ENCODE peak calls at places on chromosome 20, in five cellular contexts. One of them, this sample, is unnamed.

GRCh38 chr20:63028461-63028921 is 21.7 kb upstream of the BHLHE23 start:
- DNase-seq in neural progenitor cell: peak; percentile 23
- DNase-seq in GM23248: no peak
- DNase-seq in astrocyte: no peak
- DNase-seq in keratinocyte: no peak
- DNase-seq in this sample: no peak

GRCh38 chr20:31712112-31712553 is 10.5 kb downstream of the BCL2L1 start:
- DNase-seq in neural progenitor cell: peak; percentile 72
- DNase-seq in GM23248: no peak
- DNase-seq in astrocyte: no peak
- DNase-seq in keratinocyte: no peak
- DNase-seq in this sample: peak; percentile 43

GRCh38 chr20:62918830-62919229 is 7.5 kb downstream of the DIDO1 start:
- DNase-seq in neural progenitor cell: no peak
- DNase-seq in GM23248: no peak
- DNase-seq in astrocyte: no peak
- DNase-seq in keratinocyte: no peak
- DNase-seq in this sample: no peak

GRCh38 chr20:8964944-8965562 is 103.8 kb upstream of the PLCB4 start:
- DNase-seq in neural progenitor cell: no peak
- DNase-seq in GM23248: no peak
- DNase-seq in astrocyte: no peak
- DNase-seq in keratinocyte: no peak
- DNase-seq in this sample: peak; percentile 51

GRCh38 chr20:33769032-33769431 is 37.2 kb downstream of the ZNF341 start:
- DNase-seq in neural progenitor cell: no peak
- DNase-seq in GM23248: no peak
- DNase-seq in astrocyte: no peak
- DNase-seq in keratinocyte: no peak
- DNase-seq in this sample: no peak

GRCh38 chr20:8431538-8432434 is 299.7 kb downstream of the PLCB1 start:
- DNase-seq in neural progenitor cell: peak; percentile 9
- DNase-seq in GM23248: no peak
- DNase-seq in astrocyte: no peak
- DNase-seq in keratinocyte: no peak
- DNase-seq in this sample: no peak

GRCh38 chr20:47453167-47453782 is 48.4 kb upstream of the NCOA3 start:
- DNase-seq in neural progenitor cell: no peak
- DNase-seq in GM23248: peak; percentile 90
- DNase-seq in astrocyte: peak; percentile 86
- DNase-seq in keratinocyte: peak; percentile 87
- DNase-seq in this sample: peak; percentile 96

GRCh38 chr20:14142964-14143627 is 147.8 kb downstream of the MACROD2 start:
- DNase-seq in neural progenitor cell: no peak
- DNase-seq in GM23248: peak; percentile 64
- DNase-seq in astrocyte: peak; percentile 66
- DNase-seq in keratinocyte: no peak
- DNase-seq in this sample: no peak

GRCh38 chr20:45445805-45446562 is 23.6 kb upstream of the WFDC2 start:
- DNase-seq in neural progenitor cell: peak; percentile 32
- DNase-seq in GM23248: peak; percentile 45
- DNase-seq in astrocyte: no peak
- DNase-seq in keratinocyte: no peak
- DNase-seq in this sample: peak; percentile 76

GRCh38 chr20:6311841-6312655 is 189.2 kb upstream of the FERMT1 start:
- DNase-seq in neural progenitor cell: no peak
- DNase-seq in GM23248: no peak
- DNase-seq in astrocyte: no peak
- DNase-seq in keratinocyte: peak; percentile 95
- DNase-seq in this sample: peak; percentile 29

GRCh38 chr20:6756961-6757595 is 10.4 kb upstream of the BMP2 start:
- DNase-seq in neural progenitor cell: no peak
- DNase-seq in GM23248: no peak
- DNase-seq in astrocyte: no peak
- DNase-seq in keratinocyte: no peak
- DNase-seq in this sample: no peak

GRCh38 chr20:51184289-51184688 is 161.4 kb upstream of the KCNG1 start:
- DNase-seq in neural progenitor cell: peak; percentile 16
- DNase-seq in GM23248: peak; percentile 65
- DNase-seq in astrocyte: peak; percentile 42
- DNase-seq in keratinocyte: no peak
- DNase-seq in this sample: no peak

GRCh38 chr20:32019156-32019510 is 8.9 kb downstream of the CCM2L start:
- DNase-seq in neural progenitor cell: peak; percentile 82
- DNase-seq in GM23248: peak; percentile 26
- DNase-seq in astrocyte: no peak
- DNase-seq in keratinocyte: no peak
- DNase-seq in this sample: no peak

GRCh38 chr20:20637998-20638397 is 74.4 kb downstream of the RALGAPA2 start:
- DNase-seq in neural progenitor cell: no peak
- DNase-seq in GM23248: no peak
- DNase-seq in astrocyte: no peak
- DNase-seq in keratinocyte: no peak
- DNase-seq in this sample: no peak

GRCh38 chr20:20697325-20697845 is 15.1 kb downstream of the RALGAPA2 start:
- DNase-seq in neural progenitor cell: no peak
- DNase-seq in GM23248: no peak
- DNase-seq in astrocyte: no peak
- DNase-seq in keratinocyte: no peak
- DNase-seq in this sample: no peak

GRCh38 chr20:48659888-48660287 is 167.9 kb downstream of the PREX1 start:
- DNase-seq in neural progenitor cell: no peak
- DNase-seq in GM23248: no peak
- DNase-seq in astrocyte: no peak
- DNase-seq in keratinocyte: no peak
- DNase-seq in this sample: no peak

GRCh38 chr20:48531505-48531904 is 296.3 kb downstream of the PREX1 start:
- DNase-seq in neural progenitor cell: no peak
- DNase-seq in GM23248: no peak
- DNase-seq in astrocyte: peak; percentile 53
- DNase-seq in keratinocyte: no peak
- DNase-seq in this sample: no peak

GRCh38 chr20:41469868-41470267 is 103.2 kb upstream of the EMILIN3 start:
- DNase-seq in neural progenitor cell: no peak
- DNase-seq in GM23248: peak; percentile 35
- DNase-seq in astrocyte: no peak
- DNase-seq in keratinocyte: no peak
- DNase-seq in this sample: no peak

GRCh38 chr20:61234224-61234623 is 17.8 kb upstream of the CDH4 start:
- DNase-seq in neural progenitor cell: no peak
- DNase-seq in GM23248: no peak
- DNase-seq in astrocyte: no peak
- DNase-seq in keratinocyte: no peak
- DNase-seq in this sample: no peak

GRCh38 chr20:32359633-32360332 is 1.7 kb downstream of the ASXL1 start:
- DNase-seq in neural progenitor cell: peak; percentile 42
- DNase-seq in GM23248: peak; percentile 69
- DNase-seq in astrocyte: peak; percentile 32
- DNase-seq in keratinocyte: no peak
- DNase-seq in this sample: no peak

GRCh38 chr20:46649965-46650542 is 1.2 kb downstream of the SLC13A3 start:
- DNase-seq in neural progenitor cell: no peak
- DNase-seq in GM23248: no peak
- DNase-seq in astrocyte: no peak
- DNase-seq in keratinocyte: no peak
- DNase-seq in this sample: no peak

GRCh38 chr20:63980317-63980805 is 571 bp upstream of the PRPF6 start:
- DNase-seq in neural progenitor cell: no peak
- DNase-seq in GM23248: no peak
- DNase-seq in astrocyte: no peak
- DNase-seq in keratinocyte: peak; percentile 81
- DNase-seq in this sample: no peak

GRCh38 chr20:39853664-39854063 is 835.4 kb downstream of the MAFB start:
- DNase-seq in neural progenitor cell: peak; percentile 94
- DNase-seq in GM23248: peak; percentile 93
- DNase-seq in astrocyte: peak; percentile 89
- DNase-seq in keratinocyte: no peak
- DNase-seq in this sample: no peak

GRCh38 chr20:48336647-48337046 is 491.2 kb downstream of the PREX1 start:
- DNase-seq in neural progenitor cell: no peak
- DNase-seq in GM23248: no peak
- DNase-seq in astrocyte: peak; percentile 58
- DNase-seq in keratinocyte: no peak
- DNase-seq in this sample: no peak

GRCh38 chr20:33832113-33832853 is 21.1 kb downstream of the CHMP4B start:
- DNase-seq in neural progenitor cell: peak; percentile 61
- DNase-seq in GM23248: no peak
- DNase-seq in astrocyte: peak; percentile 38
- DNase-seq in keratinocyte: no peak
- DNase-seq in this sample: no peak

GRCh38 chr20:55291251-55291650 is 714.1 kb downstream of the CBLN4 start:
- DNase-seq in neural progenitor cell: no peak
- DNase-seq in GM23248: no peak
- DNase-seq in astrocyte: no peak
- DNase-seq in keratinocyte: no peak
- DNase-seq in this sample: no peak

GRCh38 chr20:62555642-62556420 is 80.0 kb upstream of the GATA5 start:
- DNase-seq in neural progenitor cell: no peak
- DNase-seq in GM23248: peak; percentile 28
- DNase-seq in astrocyte: no peak
- DNase-seq in keratinocyte: no peak
- DNase-seq in this sample: no peak

GRCh38 chr20:61499859-61500258 is 247.8 kb downstream of the CDH4 start:
- DNase-seq in neural progenitor cell: no peak
- DNase-seq in GM23248: peak; percentile 47
- DNase-seq in astrocyte: peak; percentile 27
- DNase-seq in keratinocyte: no peak
- DNase-seq in this sample: peak; percentile 3

GRCh38 chr20:57264908-57265648 is 1.4 kb downstream of the BMP7 start:
- DNase-seq in neural progenitor cell: peak; percentile 70
- DNase-seq in GM23248: no peak
- DNase-seq in astrocyte: no peak
- DNase-seq in keratinocyte: no peak
- DNase-seq in this sample: no peak

GRCh38 chr20:57267158-57267821 is 849 bp upstream of the BMP7 start:
- DNase-seq in neural progenitor cell: peak; percentile 22
- DNase-seq in GM23248: no peak
- DNase-seq in astrocyte: no peak
- DNase-seq in keratinocyte: no peak
- DNase-seq in this sample: no peak

GRCh38 chr20:57268399-57269076 is 2.1 kb upstream of the BMP7 start:
- DNase-seq in neural progenitor cell: no peak
- DNase-seq in GM23248: no peak
- DNase-seq in astrocyte: no peak
- DNase-seq in keratinocyte: no peak
- DNase-seq in this sample: no peak

GRCh38 chr20:57265649-57266250 is 691 bp downstream of the BMP7 start:
- DNase-seq in neural progenitor cell: peak; percentile 36
- DNase-seq in GM23248: no peak
- DNase-seq in astrocyte: no peak
- DNase-seq in keratinocyte: no peak
- DNase-seq in this sample: no peak

GRCh38 chr20:57266251-57267157 is at the start of gene BMP7:
- DNase-seq in neural progenitor cell: peak; percentile 80
- DNase-seq in GM23248: peak; percentile 34
- DNase-seq in astrocyte: no peak
- DNase-seq in keratinocyte: no peak
- DNase-seq in this sample: no peak
- H3K27ac ChIP-seq in neural progenitor cell: no peak within 1 kb of the TSS
- H3K27ac ChIP-seq in GM23248: no peak within 1 kb of the TSS
- H3K27ac ChIP-seq in astrocyte: no peak within 1 kb of the TSS
- H3K27ac ChIP-seq in keratinocyte: no peak within 1 kb of the TSS
- H3K27ac ChIP-seq in this sample: no peak within 1 kb of the TSS

GRCh38 chr20:36141310-36141709 is 13.2 kb upstream of the EPB41L1 start:
- DNase-seq in neural progenitor cell: no peak
- DNase-seq in GM23248: no peak
- DNase-seq in astrocyte: no peak
- DNase-seq in keratinocyte: no peak
- DNase-seq in this sample: no peak
- H3K4me2 ChIP-seq in neural progenitor cell: no peak overlapping the region
- H3K4me2 ChIP-seq in GM23248: no peak overlapping the region
- H3K4me2 ChIP-seq in astrocyte: no peak overlapping the region
- H3K4me2 ChIP-seq in keratinocyte: no peak overlapping the region
- H3K4me2 ChIP-seq in this sample: no peak overlapping the region

DNA sequence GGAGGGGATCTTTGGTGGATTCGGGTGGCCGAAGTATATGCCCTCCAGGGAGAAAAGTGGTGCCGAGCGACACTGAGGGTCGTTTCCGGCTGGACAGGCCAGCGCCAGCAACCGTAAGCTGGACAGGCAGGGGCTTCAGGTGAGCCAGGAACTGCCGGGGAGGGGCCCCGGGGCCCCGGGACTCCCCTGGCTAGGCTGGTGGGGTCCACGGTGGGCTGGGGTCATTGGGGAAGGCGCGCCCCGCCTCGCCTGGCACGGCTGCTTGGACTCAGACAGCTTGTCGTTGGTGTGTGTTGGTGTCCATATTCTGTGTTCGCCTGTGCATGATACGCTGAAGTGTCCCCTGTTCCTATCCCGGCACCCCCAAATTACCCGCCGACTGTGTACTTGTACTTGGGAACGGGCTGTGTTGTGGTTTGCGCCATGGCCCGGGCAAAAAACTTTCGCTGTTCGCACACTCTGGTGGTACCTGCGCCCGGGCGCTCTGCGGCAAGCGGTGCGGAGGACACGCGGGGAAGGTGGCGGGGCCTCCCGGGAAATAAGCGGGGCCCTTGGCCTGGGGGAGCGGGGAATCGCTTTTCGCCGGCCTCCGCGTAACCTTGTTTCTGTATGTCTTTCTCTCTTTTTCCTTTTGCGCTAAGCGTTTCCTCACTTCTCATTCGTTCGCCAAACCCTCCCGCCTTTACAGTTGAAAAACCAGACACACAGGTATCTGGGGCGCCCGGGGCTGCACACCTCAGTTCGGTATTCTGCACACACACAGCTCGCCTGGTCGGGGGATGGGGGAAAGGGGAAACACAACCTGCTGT is 3.2 kb downstream of the GNAS start:
- DNase-seq in neural progenitor cell: no peak
- DNase-seq in GM23248: no peak
- DNase-seq in astrocyte: no peak
- DNase-seq in keratinocyte: no peak
- DNase-seq in this sample: peak; percentile 68
- TF ChIP-seq EZH2 in neural progenitor cell: peak; percentile 86
- TF ChIP-seq EZH2 in GM23248: peak; percentile 49
- TF ChIP-seq EZH2 in astrocyte: peak; percentile 89
- TF ChIP-seq EZH2 in keratinocyte: no peak
- TF ChIP-seq EZH2 in this sample: no peak

GRCh38 chr20:3243718-3244358 is 4.8 kb upstream of the SLC4A11 start:
- DNase-seq in neural progenitor cell: no peak
- DNase-seq in GM23248: no peak
- DNase-seq in astrocyte: no peak
- DNase-seq in keratinocyte: no peak
- DNase-seq in this sample: no peak
- H3K27ac ChIP-seq in neural progenitor cell: no peak overlapping the region
- H3K27ac ChIP-seq in GM23248: no peak overlapping the region
- H3K27ac ChIP-seq in astrocyte: no peak overlapping the region
- H3K27ac ChIP-seq in keratinocyte: no peak overlapping the region
- H3K27ac ChIP-seq in this sample: no peak overlapping the region

GRCh38 chr20:49913399-49914047 is 1.8 kb downstream of the SPATA2 start:
- DNase-seq in neural progenitor cell: no peak
- DNase-seq in GM23248: peak; percentile 49
- DNase-seq in astrocyte: peak; percentile 16
- DNase-seq in keratinocyte: no peak
- DNase-seq in this sample: no peak
- H3K4me2 ChIP-seq in neural progenitor cell: peak overlapping the region; percentile 94
- H3K4me2 ChIP-seq in GM23248: peak overlapping the region; percentile 95
- H3K4me2 ChIP-seq in astrocyte: peak overlapping the region; percentile 97
- H3K4me2 ChIP-seq in keratinocyte: peak overlapping the region; percentile 83
- H3K4me2 ChIP-seq in this sample: peak overlapping the region; percentile 98

This sample was measured in PC-3.